ENCODE peak calls at places on chromosomes 7 and 10, in five cellular contexts. F, O, H, T and Q are unnamed samples.

GRCh38 chr10:37975407-37975991 is 948 bp downstream of the ZNF25 start:
- DNase-seq in F (no peak), O (no peak), H (no peak), T (no peak), Q (no peak)

GRCh38 chr7:153430931-153431330 is 621.3 kb upstream of the DPP6 start:
- DNase-seq in F (no peak), O (no peak), H (no peak), T (peak), Q (no peak)

GRCh38 chr7:114263219-114263618 is 151.4 kb upstream of the FOXP2 start:
- DNase-seq in F (no peak), O (no peak), H (no peak), T (no peak), Q (no peak)

GRCh38 chr7:150370612-150371071 is 2.0 kb downstream of the REPIN1 start:
- DNase-seq in F (no peak), O (no peak), H (peak), T (no peak), Q (no peak)

GRCh38 chr10:99551158-99551557 is 18.4 kb downstream of the NKX2-3 start:
- DNase-seq in F (no peak), O (no peak), H (no peak), T (no peak), Q (no peak)

GRCh38 chr7:104903044-104903443 is 111.0 kb upstream of the KMT2E start:
- DNase-seq in F (no peak), O (no peak), H (no peak), T (no peak), Q (no peak)

GRCh38 chr7:151123485-151124204 is 37.4 kb downstream of the AGAP3 start:
- DNase-seq in F (no peak), O (peak), H (peak), T (peak), Q (peak)

GRCh38 chr7:31107106-31108090 is 55.3 kb downstream of the ADCYAP1R1 start:
- DNase-seq in F (no peak), O (no peak), H (no peak), T (peak), Q (no peak)

DNA sequence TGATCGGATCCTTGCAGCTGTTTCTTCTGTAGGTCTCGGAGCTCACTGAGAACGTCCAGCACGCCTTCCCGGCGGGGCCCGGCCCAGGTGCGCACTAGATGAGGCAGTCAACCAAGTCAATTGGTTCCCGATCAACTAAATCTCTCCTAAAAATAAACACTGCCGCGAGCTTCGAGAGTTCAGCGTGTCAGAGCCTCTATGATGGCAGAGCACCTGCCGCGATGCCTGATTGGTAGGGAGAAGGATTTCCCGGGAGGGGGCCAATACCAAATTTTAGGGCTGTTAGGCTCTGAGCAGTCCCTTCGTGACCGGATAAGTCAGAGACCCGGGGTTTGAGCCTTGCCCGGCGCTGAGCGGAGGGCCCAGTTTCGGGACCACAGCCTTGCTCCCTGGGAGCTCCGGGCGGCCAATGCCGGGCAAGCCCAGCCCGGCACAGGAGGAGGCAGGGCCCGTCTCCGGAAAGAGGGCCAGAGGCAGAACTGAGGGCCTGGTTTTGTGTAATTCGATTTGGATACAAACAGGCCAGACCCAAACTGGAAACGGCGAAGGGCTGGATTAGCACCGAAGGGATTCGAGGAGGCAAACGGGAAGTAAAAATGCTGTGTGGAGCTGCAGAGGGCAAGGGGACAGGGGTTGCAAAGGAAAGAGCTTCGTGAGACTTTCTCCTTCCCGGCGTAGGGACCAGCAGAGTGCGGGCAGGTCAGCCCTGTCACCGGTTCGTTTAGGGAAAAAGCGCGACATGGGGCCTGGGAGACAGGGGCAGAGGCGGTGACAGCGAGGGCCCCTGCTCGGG is 583 bp downstream of the SLC26A5 start:
- DNase-seq in F (no peak), O (no peak), H (no peak), T (peak), Q (no peak)
- TF ChIP-seq SRF in F (no peak), O (no peak), H (no peak), T (no peak), Q (no peak)

GRCh38 chr10:33460461-33461294 is 126.2 kb upstream of the NRP1 start:
- DNase-seq in F (no peak), O (no peak), H (no peak), T (no peak), Q (no peak)
- H3K27ac ChIP-seq in F (no peak), O (no peak), H (no peak), T (no peak), Q (no peak)

GRCh38 chr7:88141025-88141424 is 78.8 kb downstream of the SRI start:
- DNase-seq in F (no peak), O (no peak), H (no peak), T (no peak), Q (no peak)
- TF ChIP-seq SRF in F (no peak), O (no peak), H (no peak), T (no peak), Q (no peak)

DNA sequence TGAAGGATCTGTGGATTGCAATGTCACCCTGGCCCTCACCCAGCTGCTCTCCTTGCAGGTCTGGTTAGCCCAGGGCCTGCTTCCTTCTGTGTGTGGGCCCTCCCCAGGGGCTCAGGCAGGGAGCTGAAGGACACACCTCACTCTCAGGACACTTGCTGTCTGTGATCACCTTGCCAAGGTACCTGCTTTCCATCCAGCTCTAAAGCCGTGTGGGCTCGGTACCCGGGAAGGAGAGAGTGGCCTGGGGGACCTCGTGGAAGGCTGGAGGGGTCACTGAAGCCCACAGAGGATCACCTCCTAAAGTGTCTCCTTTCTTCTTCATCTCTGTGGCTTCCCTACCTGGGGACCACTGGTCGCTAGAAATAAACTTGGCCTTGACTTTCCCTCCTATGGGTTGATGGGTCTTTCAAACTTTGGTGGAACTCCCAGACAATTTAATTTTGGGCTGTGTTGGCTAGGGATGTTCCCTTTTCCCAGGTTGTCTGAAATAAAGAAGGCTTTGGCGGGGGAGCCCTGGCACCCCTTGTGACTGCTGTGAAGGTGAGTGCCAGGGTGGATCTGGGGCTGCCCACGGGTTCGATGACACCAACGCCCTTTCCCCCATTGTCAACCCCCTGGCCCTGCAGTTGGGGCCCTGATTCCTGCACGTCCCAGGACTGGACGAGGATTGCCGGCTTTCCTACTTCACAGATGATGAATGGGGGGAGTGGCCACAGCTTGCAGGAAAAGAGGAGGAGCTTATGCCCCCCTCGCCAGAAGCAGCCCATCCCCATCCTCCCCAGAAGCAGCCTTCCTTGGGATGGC is 331.0 kb downstream of the ADARB2 start:
- DNase-seq in F (no peak), O (no peak), H (no peak), T (peak), Q (no peak)
- H3K27ac ChIP-seq in F (no peak), O (no peak), H (no peak), T (no peak), Q (no peak)

GRCh38 chr7:15839415-15840100 is 153.1 kb upstream of the MEOX2 start:
- DNase-seq in F (no peak), O (no peak), H (no peak), T (peak), Q (no peak)
- TF ChIP-seq SRF in F (no peak), O (no peak), H (no peak), T (no peak), Q (no peak)

DNA sequence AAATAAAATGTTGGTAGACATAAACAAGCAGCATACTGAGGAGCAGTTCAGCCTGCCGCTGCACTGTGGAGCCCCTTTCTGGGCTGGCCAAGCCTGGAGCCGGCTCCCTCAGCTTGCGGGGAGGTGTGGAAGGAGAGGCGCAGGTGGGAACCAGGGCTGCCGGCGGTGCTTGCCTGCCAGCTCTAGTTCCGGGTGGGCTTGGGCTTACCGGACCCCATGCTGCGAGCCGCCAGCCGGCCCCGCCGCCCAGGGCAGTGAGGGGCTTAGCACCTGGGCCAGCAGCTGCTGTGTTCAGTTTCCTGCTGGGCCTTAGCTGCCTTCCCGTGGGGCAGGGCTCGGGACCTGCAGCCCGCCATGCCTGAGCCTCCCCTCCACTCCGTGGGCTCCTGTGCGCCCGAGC is 672.9 kb upstream of the POM121L12 start:
- DNase-seq in F (no peak), O (no peak), H (no peak), T (no peak), Q (no peak)
- H3K27ac ChIP-seq in F (no peak), O (no peak), H (no peak), T (no peak), Q (no peak)

GRCh38 chr10:23099816-23100215 is 4.4 kb downstream of the MSRB2 start:
- DNase-seq in F (no peak), O (no peak), H (peak), T (no peak), Q (no peak)

GRCh38 chr10:23099079-23099478 is 3.7 kb downstream of the MSRB2 start:
- DNase-seq in F (no peak), O (no peak), H (no peak), T (no peak), Q (no peak)

GRCh38 chr10:23095966-23096813 is 811 bp downstream of the MSRB2 start:
- DNase-seq in F (no peak), O (peak), H (peak), T (peak), Q (no peak)

GRCh38 chr10:23096814-23097549 is 1.6 kb downstream of the MSRB2 start:
- DNase-seq in F (no peak), O (peak), H (no peak), T (no peak), Q (no peak)

GRCh38 chr10:23100331-23101030 is 5.1 kb downstream of the MSRB2 start:
- DNase-seq in F (no peak), O (no peak), H (no peak), T (no peak), Q (no peak)
- TF ChIP-seq SRF in F (no peak), O (no peak), H (no peak), T (no peak), Q (no peak)

GRCh38 chr10:102808380-102808779 is 28.8 kb downstream of the CYP17A1 start:
- DNase-seq in F (no peak), O (no peak), H (no peak), T (no peak), Q (no peak)
- H3K27ac ChIP-seq in F (no peak), O (no peak), H (no peak), T (no peak), Q (no peak)